ENCODE peak calls at places on chromosome 4, in ten cellular contexts. One of them, this sample, is unnamed.

GRCh38 chr4:113383111-113383785 is 333.8 kb downstream of the ANK2 start:
- DNase-seq in CD8-positive, alpha-beta T cell: no peak
- DNase-seq in CD4-positive, alpha-beta T cell: no peak
- DNase-seq in Calu3: no peak
- DNase-seq in foreskin fibroblast: peak
- DNase-seq in choroid plexus epithelial cell: peak
- DNase-seq in fibroblast of the aortic adventitia: peak
- DNase-seq in body of pancreas: peak
- DNase-seq in tibial artery: no peak
- DNase-seq in GM20000: no peak
- DNase-seq in this sample: no peak

GRCh38 chr4:139550724-139551429 is 5.1 kb downstream of the SETD7 start:
- DNase-seq in CD8-positive, alpha-beta T cell: no peak
- DNase-seq in CD4-positive, alpha-beta T cell: no peak
- DNase-seq in Calu3: no peak
- DNase-seq in foreskin fibroblast: no peak
- DNase-seq in choroid plexus epithelial cell: peak
- DNase-seq in fibroblast of the aortic adventitia: peak
- DNase-seq in body of pancreas: peak
- DNase-seq in tibial artery: peak
- DNase-seq in GM20000: no peak
- DNase-seq in this sample: no peak

GRCh38 chr4:124459922-124460301 is 252.6 kb downstream of the ANKRD50 start:
- DNase-seq in CD8-positive, alpha-beta T cell: no peak
- DNase-seq in CD4-positive, alpha-beta T cell: no peak
- DNase-seq in Calu3: no peak
- DNase-seq in foreskin fibroblast: no peak
- DNase-seq in choroid plexus epithelial cell: peak
- DNase-seq in fibroblast of the aortic adventitia: no peak
- DNase-seq in body of pancreas: no peak
- DNase-seq in tibial artery: no peak
- DNase-seq in GM20000: no peak
- DNase-seq in this sample: no peak

GRCh38 chr4:1400191-1400805 is 5.9 kb downstream of the NKX1-1 start:
- DNase-seq in CD8-positive, alpha-beta T cell: no peak
- DNase-seq in CD4-positive, alpha-beta T cell: no peak
- DNase-seq in Calu3: no peak
- DNase-seq in foreskin fibroblast: no peak
- DNase-seq in choroid plexus epithelial cell: no peak
- DNase-seq in fibroblast of the aortic adventitia: no peak
- DNase-seq in body of pancreas: no peak
- DNase-seq in tibial artery: no peak
- DNase-seq in GM20000: peak
- DNase-seq in this sample: no peak

GRCh38 chr4:173130671-173131070 is 37.9 kb upstream of the GALNT7 start:
- DNase-seq in CD8-positive, alpha-beta T cell: no peak
- DNase-seq in CD4-positive, alpha-beta T cell: no peak
- DNase-seq in Calu3: no peak
- DNase-seq in foreskin fibroblast: no peak
- DNase-seq in choroid plexus epithelial cell: no peak
- DNase-seq in fibroblast of the aortic adventitia: no peak
- DNase-seq in body of pancreas: no peak
- DNase-seq in tibial artery: no peak
- DNase-seq in GM20000: no peak
- DNase-seq in this sample: no peak

GRCh38 chr4:986428-986948 is 356 bp upstream of the IDUA start:
- DNase-seq in CD8-positive, alpha-beta T cell: no peak
- DNase-seq in CD4-positive, alpha-beta T cell: no peak
- DNase-seq in Calu3: no peak
- DNase-seq in foreskin fibroblast: no peak
- DNase-seq in choroid plexus epithelial cell: peak
- DNase-seq in fibroblast of the aortic adventitia: peak
- DNase-seq in body of pancreas: no peak
- DNase-seq in tibial artery: no peak
- DNase-seq in GM20000: no peak
- DNase-seq in this sample: no peak

GRCh38 chr4:173990126-173990878 is 293.2 kb downstream of the FBXO8 start:
- DNase-seq in CD8-positive, alpha-beta T cell: no peak
- DNase-seq in CD4-positive, alpha-beta T cell: no peak
- DNase-seq in Calu3: peak
- DNase-seq in foreskin fibroblast: peak
- DNase-seq in choroid plexus epithelial cell: peak
- DNase-seq in fibroblast of the aortic adventitia: peak
- DNase-seq in body of pancreas: peak
- DNase-seq in tibial artery: no peak
- DNase-seq in GM20000: peak
- DNase-seq in this sample: peak

GRCh38 chr4:56086073-56086521 is 137.4 kb downstream of the CEP135 start:
- DNase-seq in CD8-positive, alpha-beta T cell: no peak
- DNase-seq in CD4-positive, alpha-beta T cell: no peak
- DNase-seq in Calu3: no peak
- DNase-seq in foreskin fibroblast: no peak
- DNase-seq in choroid plexus epithelial cell: peak
- DNase-seq in fibroblast of the aortic adventitia: no peak
- DNase-seq in body of pancreas: no peak
- DNase-seq in tibial artery: no peak
- DNase-seq in GM20000: no peak
- DNase-seq in this sample: no peak

GRCh38 chr4:21845663-21846062 is 102.9 kb downstream of the KCNIP4 start:
- DNase-seq in CD8-positive, alpha-beta T cell: no peak
- DNase-seq in CD4-positive, alpha-beta T cell: no peak
- DNase-seq in Calu3: no peak
- DNase-seq in foreskin fibroblast: no peak
- DNase-seq in choroid plexus epithelial cell: peak
- DNase-seq in fibroblast of the aortic adventitia: peak
- DNase-seq in body of pancreas: no peak
- DNase-seq in tibial artery: no peak
- DNase-seq in GM20000: no peak
- DNase-seq in this sample: no peak

GRCh38 chr4:80540785-80541469 is 205.4 kb downstream of the CFAP299 start:
- DNase-seq in CD8-positive, alpha-beta T cell: no peak
- DNase-seq in CD4-positive, alpha-beta T cell: no peak
- DNase-seq in Calu3: no peak
- DNase-seq in foreskin fibroblast: peak
- DNase-seq in choroid plexus epithelial cell: no peak
- DNase-seq in fibroblast of the aortic adventitia: no peak
- DNase-seq in body of pancreas: no peak
- DNase-seq in tibial artery: no peak
- DNase-seq in GM20000: peak
- DNase-seq in this sample: peak

GRCh38 chr4:159283697-159284492 is 181.0 kb downstream of the RAPGEF2 start:
- DNase-seq in CD8-positive, alpha-beta T cell: no peak
- DNase-seq in CD4-positive, alpha-beta T cell: no peak
- DNase-seq in Calu3: no peak
- DNase-seq in foreskin fibroblast: peak
- DNase-seq in choroid plexus epithelial cell: peak
- DNase-seq in fibroblast of the aortic adventitia: peak
- DNase-seq in body of pancreas: no peak
- DNase-seq in tibial artery: no peak
- DNase-seq in GM20000: no peak
- DNase-seq in this sample: no peak

GRCh38 chr4:75621715-75622114 is 8.6 kb downstream of the CDKL2 start:
- DNase-seq in CD8-positive, alpha-beta T cell: no peak
- DNase-seq in CD4-positive, alpha-beta T cell: no peak
- DNase-seq in Calu3: no peak
- DNase-seq in foreskin fibroblast: no peak
- DNase-seq in choroid plexus epithelial cell: no peak
- DNase-seq in fibroblast of the aortic adventitia: no peak
- DNase-seq in body of pancreas: no peak
- DNase-seq in tibial artery: no peak
- DNase-seq in GM20000: no peak
- DNase-seq in this sample: no peak

GRCh38 chr4:186553717-186554116 is 1.6 kb downstream of the MTNR1A start:
- DNase-seq in CD8-positive, alpha-beta T cell: no peak
- DNase-seq in CD4-positive, alpha-beta T cell: no peak
- DNase-seq in Calu3: no peak
- DNase-seq in foreskin fibroblast: no peak
- DNase-seq in choroid plexus epithelial cell: no peak
- DNase-seq in fibroblast of the aortic adventitia: no peak
- DNase-seq in body of pancreas: no peak
- DNase-seq in tibial artery: no peak
- DNase-seq in GM20000: no peak
- DNase-seq in this sample: no peak
- TF ChIP-seq CTCF in CD8-positive, alpha-beta T cell: no peak
- TF ChIP-seq CTCF in CD4-positive, alpha-beta T cell: no peak
- TF ChIP-seq CTCF in Calu3: no peak
- TF ChIP-seq CTCF in foreskin fibroblast: no peak
- TF ChIP-seq CTCF in choroid plexus epithelial cell: no peak
- TF ChIP-seq CTCF in fibroblast of the aortic adventitia: no peak
- TF ChIP-seq CTCF in body of pancreas: no peak
- TF ChIP-seq CTCF in tibial artery: no peak
- TF ChIP-seq CTCF in GM20000: no peak
- TF ChIP-seq CTCF in this sample: no peak

GRCh38 chr4:82599336-82599735 is 37.5 kb upstream of the TMEM150C start:
- DNase-seq in CD8-positive, alpha-beta T cell: no peak
- DNase-seq in CD4-positive, alpha-beta T cell: no peak
- DNase-seq in Calu3: no peak
- DNase-seq in foreskin fibroblast: no peak
- DNase-seq in choroid plexus epithelial cell: no peak
- DNase-seq in fibroblast of the aortic adventitia: no peak
- DNase-seq in body of pancreas: peak
- DNase-seq in tibial artery: no peak
- DNase-seq in GM20000: no peak
- DNase-seq in this sample: peak
- TF ChIP-seq CTCF in CD8-positive, alpha-beta T cell: no peak
- TF ChIP-seq CTCF in CD4-positive, alpha-beta T cell: no peak
- TF ChIP-seq CTCF in Calu3: no peak
- TF ChIP-seq CTCF in foreskin fibroblast: no peak
- TF ChIP-seq CTCF in choroid plexus epithelial cell: no peak
- TF ChIP-seq CTCF in fibroblast of the aortic adventitia: no peak
- TF ChIP-seq CTCF in body of pancreas: no peak
- TF ChIP-seq CTCF in tibial artery: no peak
- TF ChIP-seq CTCF in GM20000: no peak
- TF ChIP-seq CTCF in this sample: no peak

GRCh38 chr4:76950846-76951321 is 1.3 kb downstream of the SEPTIN11 start:
- DNase-seq in CD8-positive, alpha-beta T cell: no peak
- DNase-seq in CD4-positive, alpha-beta T cell: no peak
- DNase-seq in Calu3: no peak
- DNase-seq in foreskin fibroblast: no peak
- DNase-seq in choroid plexus epithelial cell: peak
- DNase-seq in fibroblast of the aortic adventitia: peak
- DNase-seq in body of pancreas: no peak
- DNase-seq in tibial artery: peak
- DNase-seq in GM20000: peak
- DNase-seq in this sample: peak

GRCh38 chr4:76949293-76950051 is at the start of gene SEPTIN11:
- DNase-seq in CD8-positive, alpha-beta T cell: peak
- DNase-seq in CD4-positive, alpha-beta T cell: peak
- DNase-seq in Calu3: peak
- DNase-seq in foreskin fibroblast: peak
- DNase-seq in choroid plexus epithelial cell: peak
- DNase-seq in fibroblast of the aortic adventitia: peak
- DNase-seq in body of pancreas: peak
- DNase-seq in tibial artery: peak
- DNase-seq in GM20000: peak
- DNase-seq in this sample: peak

GRCh38 chr4:76951333-76952033 is 1.9 kb downstream of the SEPTIN11 start:
- DNase-seq in CD8-positive, alpha-beta T cell: no peak
- DNase-seq in CD4-positive, alpha-beta T cell: no peak
- DNase-seq in Calu3: no peak
- DNase-seq in foreskin fibroblast: no peak
- DNase-seq in choroid plexus epithelial cell: peak
- DNase-seq in fibroblast of the aortic adventitia: peak
- DNase-seq in body of pancreas: no peak
- DNase-seq in tibial artery: no peak
- DNase-seq in GM20000: no peak
- DNase-seq in this sample: no peak

GRCh38 chr4:76948441-76949292 is 885 bp upstream of the SEPTIN11 start:
- DNase-seq in CD8-positive, alpha-beta T cell: peak
- DNase-seq in CD4-positive, alpha-beta T cell: peak
- DNase-seq in Calu3: peak
- DNase-seq in foreskin fibroblast: peak
- DNase-seq in choroid plexus epithelial cell: peak
- DNase-seq in fibroblast of the aortic adventitia: peak
- DNase-seq in body of pancreas: peak
- DNase-seq in tibial artery: peak
- DNase-seq in GM20000: peak
- DNase-seq in this sample: peak

DNA sequence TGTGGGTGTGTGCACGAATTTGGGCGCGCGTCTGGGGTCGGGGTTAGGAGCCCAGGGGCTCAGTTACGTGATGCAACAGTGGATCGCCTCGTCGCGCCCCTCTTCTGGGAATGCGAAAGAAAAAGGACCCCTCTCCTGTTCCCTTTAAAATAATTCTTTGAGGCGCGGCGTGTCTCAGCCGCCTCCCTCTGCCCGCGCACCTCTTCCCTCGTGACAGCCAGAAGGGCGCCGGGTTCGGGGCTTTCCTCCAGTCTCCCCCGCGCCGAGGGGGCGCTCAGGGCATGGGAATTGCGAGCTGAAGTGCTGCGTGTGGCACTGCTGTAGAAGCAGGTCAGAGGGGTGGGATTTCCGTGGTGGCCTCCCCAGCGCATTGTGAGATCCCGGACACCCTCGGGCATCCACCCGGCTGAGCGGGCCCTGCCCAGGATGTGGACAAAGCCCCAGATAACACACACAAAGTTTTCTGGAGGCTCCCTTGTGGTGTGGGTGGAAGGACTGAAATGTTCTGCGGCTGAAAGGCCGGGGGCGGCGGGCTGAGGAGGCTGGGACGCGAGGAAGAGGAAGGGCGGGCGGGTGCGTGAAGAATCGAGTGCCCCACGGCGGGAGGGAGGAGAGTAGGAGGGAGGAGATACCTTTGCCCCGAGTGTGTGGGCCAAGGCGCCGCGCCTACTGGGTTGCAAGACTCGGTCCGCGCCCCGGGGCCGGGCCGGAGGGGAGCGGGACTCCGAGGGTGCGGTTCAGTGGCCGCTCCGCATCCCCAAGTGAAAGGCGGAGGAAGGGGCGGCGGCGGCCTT is 697 bp downstream of the SEPTIN11 start:
- DNase-seq in CD8-positive, alpha-beta T cell: peak
- DNase-seq in CD4-positive, alpha-beta T cell: peak
- DNase-seq in Calu3: peak
- DNase-seq in foreskin fibroblast: peak
- DNase-seq in choroid plexus epithelial cell: peak
- DNase-seq in fibroblast of the aortic adventitia: peak
- DNase-seq in body of pancreas: peak
- DNase-seq in tibial artery: peak
- DNase-seq in GM20000: peak
- DNase-seq in this sample: peak
- TF ChIP-seq CTCF in CD8-positive, alpha-beta T cell: no peak
- TF ChIP-seq CTCF in CD4-positive, alpha-beta T cell: no peak
- TF ChIP-seq CTCF in Calu3: no peak
- TF ChIP-seq CTCF in foreskin fibroblast: no peak
- TF ChIP-seq CTCF in choroid plexus epithelial cell: peak
- TF ChIP-seq CTCF in fibroblast of the aortic adventitia: no peak
- TF ChIP-seq CTCF in body of pancreas: no peak
- TF ChIP-seq CTCF in tibial artery: no peak
- TF ChIP-seq CTCF in GM20000: no peak
- TF ChIP-seq CTCF in this sample: no peak

DNA sequence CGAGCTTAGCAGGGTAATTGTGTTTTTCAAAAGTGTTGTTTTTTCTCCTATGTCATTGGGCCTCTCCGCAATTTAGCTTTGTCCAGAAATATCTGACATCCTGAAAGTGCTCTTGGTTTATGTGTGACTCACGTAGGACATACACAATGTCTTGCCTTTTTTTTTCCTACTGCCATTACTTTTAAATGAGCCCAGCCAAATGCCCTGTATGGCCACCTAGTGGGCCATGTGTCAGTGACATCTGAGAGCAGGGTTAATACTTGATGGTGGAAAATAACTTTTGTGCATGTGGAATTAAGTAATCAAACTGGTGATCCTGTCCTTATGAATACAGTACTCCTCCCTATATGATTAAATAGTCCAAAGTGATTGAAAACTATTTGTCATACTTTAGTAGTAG is 1411.1 kb upstream of the TENM3 start:
- DNase-seq in CD8-positive, alpha-beta T cell: no peak
- DNase-seq in CD4-positive, alpha-beta T cell: no peak
- DNase-seq in Calu3: no peak
- DNase-seq in foreskin fibroblast: no peak
- DNase-seq in choroid plexus epithelial cell: no peak
- DNase-seq in fibroblast of the aortic adventitia: no peak
- DNase-seq in body of pancreas: no peak
- DNase-seq in tibial artery: no peak
- DNase-seq in GM20000: no peak
- DNase-seq in this sample: no peak
- TF ChIP-seq CTCF in CD8-positive, alpha-beta T cell: no peak
- TF ChIP-seq CTCF in CD4-positive, alpha-beta T cell: no peak
- TF ChIP-seq CTCF in Calu3: no peak
- TF ChIP-seq CTCF in foreskin fibroblast: peak
- TF ChIP-seq CTCF in choroid plexus epithelial cell: peak
- TF ChIP-seq CTCF in fibroblast of the aortic adventitia: no peak
- TF ChIP-seq CTCF in body of pancreas: no peak
- TF ChIP-seq CTCF in tibial artery: no peak
- TF ChIP-seq CTCF in GM20000: no peak
- TF ChIP-seq CTCF in this sample: no peak